ENCODE peak calls at places on chromosomes 4 and X, in five cellular contexts. Q is CD4-positive, alpha-beta T cell; J is fibroblast of lung; K is esophagus squamous epithelium; Y is Panc1. Z is an unnamed sample.

GRCh38 chr4:98572697-98573096 is 85.7 kb downstream of the TSPAN5 start:
- DNase-seq in Q (no peak), J (peak; percentile 41), K (no peak), Y (no peak), Z (no peak)

GRCh38 chr4:143286733-143287570 is 49.7 kb upstream of the GAB1 start:
- DNase-seq in Q (no peak), J (peak; percentile 64), K (no peak), Y (no peak), Z (no peak)

GRCh38 chrX:10579753-10580060 is 40.7 kb downstream of the MID1 start:
- DNase-seq in Q (no peak), J (peak; percentile 39), K (no peak), Y (no peak), Z (no peak)

GRCh38 chr4:53118676-53119075 is 247.2 kb downstream of the SCFD2 start:
- DNase-seq in Q (no peak), J (no peak), K (no peak), Y (no peak), Z (no peak)

GRCh38 chrX:115592997-115593734 is 32.2 kb downstream of the PLS3 start:
- DNase-seq in Q (no peak), J (peak; percentile 48), K (no peak), Y (no peak), Z (no peak)

GRCh38 chr4:167028976-167029375 is 205.3 kb downstream of the SPOCK3 start:
- DNase-seq in Q (no peak), J (no peak), K (no peak), Y (no peak), Z (no peak)

GRCh38 chrX:15343075-15343476 is 7.8 kb upstream of the PIGA start:
- DNase-seq in Q (no peak), J (peak; percentile 83), K (no peak), Y (no peak), Z (no peak)

GRCh38 chr4:168388890-168389289 is 70.3 kb upstream of the DDX60 start:
- DNase-seq in Q (no peak), J (peak; percentile 3), K (no peak), Y (no peak), Z (no peak)

GRCh38 chrX:1444896-1445480 is 7.7 kb downstream of the ASMTL start:
- DNase-seq in Q (no peak), J (no peak), K (no peak), Y (no peak), Z (peak; percentile 40)

GRCh38 chr4:113633467-113633866 is 128.1 kb downstream of the CAMK2D start:
- DNase-seq in Q (no peak), J (no peak), K (no peak), Y (no peak), Z (no peak)

GRCh38 chr4:24476209-24476781 is 108.1 kb downstream of the DHX15 start:
- DNase-seq in Q (no peak), J (peak; percentile 38), K (no peak), Y (no peak), Z (no peak)

GRCh38 chr4:112646632-112647537 is 9.9 kb downstream of the LARP7 start:
- DNase-seq in Q (no peak), J (no peak), K (no peak), Y (no peak), Z (no peak)

GRCh38 chr4:59987289-59987688 is 1212.8 kb upstream of the ADGRL3 start:
- DNase-seq in Q (no peak), J (no peak), K (no peak), Y (no peak), Z (no peak)

GRCh38 chr4:113080050-113080449 is 30.6 kb downstream of the ANK2 start:
- DNase-seq in Q (no peak), J (no peak), K (no peak), Y (no peak), Z (no peak)

GRCh38 chrX:152136312-152136711 is 2.1 kb downstream of the MAGEA10 start:
- DNase-seq in Q (no peak), J (no peak), K (no peak), Y (no peak), Z (no peak)

GRCh38 chr4:103026868-103027267 is 7.4 kb upstream of the SLC9B1 start:
- DNase-seq in Q (no peak), J (no peak), K (no peak), Y (no peak), Z (no peak)

GRCh38 chrX:24149346-24150050 is at the start of gene ZFX:
- DNase-seq in Q (peak; percentile 71), J (peak; percentile 61), K (peak; percentile 29), Y (no peak), Z (peak; percentile 85)
- TF ChIP-seq CTCF in Q (no peak), J (no peak), K (no peak), Y (peak; percentile 27), Z (no peak)

GRCh38 chr4:57043304-57044251 is 64.9 kb downstream of the POLR2B start:
- DNase-seq in Q (no peak), J (no peak), K (no peak), Y (no peak), Z (no peak)

GRCh38 chr4:57040510-57040909 is 61.8 kb downstream of the POLR2B start:
- DNase-seq in Q (no peak), J (no peak), K (no peak), Y (no peak), Z (no peak)

GRCh38 chr4:57044996-57045395 is 65.2 kb downstream of the IGFBP7 start:
- DNase-seq in Q (no peak), J (no peak), K (no peak), Y (no peak), Z (no peak)

GRCh38 chr4:57048590-57049304 is 61.4 kb downstream of the IGFBP7 start:
- DNase-seq in Q (no peak), J (no peak), K (no peak), Y (no peak), Z (no peak)

DNA sequence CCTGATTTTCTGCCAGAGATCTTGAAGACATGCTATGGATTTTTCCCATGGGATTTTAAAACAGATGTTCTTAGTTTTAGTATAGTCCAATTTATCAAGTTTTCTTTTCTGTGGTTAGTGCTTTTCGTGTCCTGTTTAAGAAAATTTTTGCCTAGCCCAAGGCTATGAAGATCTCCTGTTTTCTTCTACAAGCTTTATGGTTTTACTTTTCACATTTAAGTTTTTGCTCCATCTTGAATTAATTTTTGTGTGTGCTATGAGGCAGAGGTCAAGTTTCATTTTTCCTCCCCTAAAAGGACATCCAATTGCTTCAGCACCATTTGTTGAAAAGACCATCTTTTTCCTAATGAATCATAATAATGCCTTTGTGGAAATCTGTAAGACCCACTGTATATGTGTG is 65.6 kb downstream of the POLR2B start:
- DNase-seq in Q (no peak), J (peak; percentile 24), K (no peak), Y (no peak), Z (no peak)
- H3K27ac ChIP-seq in Q (no peak overlapping the region), J (peak overlapping the region; percentile 53), K (no peak overlapping the region), Y (no peak overlapping the region), Z (peak overlapping the region; percentile 61)

DNA sequence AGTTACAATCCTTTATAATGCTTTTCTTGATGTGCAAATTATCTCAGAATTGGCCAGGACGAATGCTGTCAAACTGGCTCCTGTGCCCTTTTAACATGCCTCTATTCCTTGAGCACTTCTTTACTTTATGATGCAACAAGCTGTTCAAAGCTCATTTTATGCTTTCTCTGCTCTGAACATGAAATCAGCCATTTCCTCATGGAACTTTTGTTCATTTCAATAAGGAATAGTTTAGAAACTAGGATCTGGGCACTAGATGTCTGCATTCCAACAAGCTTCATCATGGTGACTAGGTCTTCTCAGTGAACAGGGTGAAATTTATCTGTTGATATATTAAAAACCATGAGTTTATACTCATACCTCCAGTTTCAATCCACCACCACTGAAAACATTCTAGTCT is 87.3 kb upstream of the TEX13A start:
- DNase-seq in Q (no peak), J (peak; percentile 39), K (no peak), Y (no peak), Z (no peak)
- TF ChIP-seq CTCF in Q (no peak), J (no peak), K (no peak), Y (no peak), Z (no peak)

GRCh38 chr4:159003420-159004253 is 99.2 kb upstream of the RAPGEF2 start:
- DNase-seq in Q (no peak), J (no peak), K (no peak), Y (no peak), Z (no peak)
- H3K27ac ChIP-seq in Q (no peak overlapping the region), J (peak overlapping the region; percentile 20), K (no peak overlapping the region), Y (no peak overlapping the region), Z (no peak overlapping the region)

DNA sequence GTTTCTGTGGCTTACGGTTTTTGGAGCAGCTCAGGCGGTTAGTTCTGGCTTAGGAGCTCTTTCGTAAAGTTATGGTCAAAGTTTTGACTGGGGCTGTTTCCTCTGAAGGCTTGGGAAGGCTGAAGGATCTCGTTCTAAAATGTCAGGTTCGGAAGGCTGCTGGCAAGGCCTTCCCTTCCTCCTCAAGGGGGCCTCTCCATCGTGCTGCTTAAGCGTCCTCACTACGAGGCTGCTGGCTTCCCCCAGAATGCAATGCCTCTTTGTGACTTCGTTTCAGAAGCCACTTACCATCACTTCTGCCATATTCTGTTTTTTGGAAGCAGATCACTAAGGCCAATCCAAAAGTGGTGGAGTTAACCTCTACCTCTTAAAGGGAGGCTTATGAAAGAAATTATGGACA is 1196.4 kb upstream of the TENM3 start:
- DNase-seq in Q (no peak), J (no peak), K (no peak), Y (no peak), Z (no peak)
- TF ChIP-seq CTCF in Q (no peak), J (no peak), K (no peak), Y (no peak), Z (no peak)

DNA sequence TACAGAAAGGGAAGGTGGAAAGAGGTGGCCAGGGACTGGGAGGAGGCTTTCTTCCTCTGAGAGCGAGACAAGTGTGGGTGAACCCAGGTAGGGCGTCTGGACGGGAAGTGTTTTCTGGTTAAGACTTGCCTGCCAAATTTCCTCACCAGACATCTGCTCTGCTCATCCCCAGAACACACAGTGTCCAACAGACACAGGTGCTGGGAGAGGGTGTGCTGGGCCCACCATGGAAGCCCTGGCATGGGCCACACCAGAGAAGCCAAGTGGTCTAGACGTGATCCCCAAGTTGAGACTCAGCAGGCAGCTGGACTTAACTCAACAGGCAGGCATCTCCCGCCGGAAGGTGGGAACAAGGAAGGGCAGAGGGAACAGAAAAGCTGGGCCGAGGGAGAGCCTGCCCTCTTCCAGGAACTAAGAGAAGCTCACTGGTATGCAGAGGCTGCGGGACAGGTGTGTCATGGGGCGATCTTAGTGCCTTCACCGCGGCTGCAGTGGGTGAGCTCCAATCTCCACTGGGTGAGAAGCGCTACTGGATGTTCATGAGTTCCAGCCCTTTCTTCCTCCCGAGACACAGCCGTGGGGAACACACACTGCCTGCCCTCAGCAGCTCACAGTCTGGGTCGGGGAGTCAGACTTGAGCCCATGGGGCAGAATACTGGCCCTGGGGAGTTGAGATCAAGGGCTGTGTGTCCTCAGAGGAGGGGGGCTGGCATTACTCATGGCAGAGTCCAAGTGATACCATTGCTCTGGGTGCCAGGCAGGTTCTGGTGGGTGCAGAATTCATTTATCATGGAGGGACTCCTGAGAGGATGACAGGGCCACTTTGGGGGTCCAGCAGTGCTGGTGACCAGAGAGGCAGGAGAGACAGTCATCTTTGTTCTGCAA is 110.2 kb downstream of the CPZ start:
- DNase-seq in Q (no peak), J (no peak), K (no peak), Y (no peak), Z (peak; percentile 71)
- H3K27ac ChIP-seq in Q (no peak overlapping the region), J (no peak overlapping the region), K (no peak overlapping the region), Y (no peak overlapping the region), Z (no peak overlapping the region)

GRCh38 chr4:25863347-25863784 is 578 bp upstream of the SEL1L3 start:
- DNase-seq in Q (no peak), J (no peak), K (no peak), Y (no peak), Z (no peak)
- TF ChIP-seq CTCF in Q (no peak), J (no peak), K (no peak), Y (peak; percentile 27), Z (no peak)

GRCh38 chrX:153476628-153477027 is 6.3 kb upstream of the HAUS7 start:
- DNase-seq in Q (no peak), J (peak; percentile 9), K (no peak), Y (no peak), Z (no peak)
- H3K27ac ChIP-seq in Q (no peak overlapping the region), J (no peak overlapping the region), K (no peak overlapping the region), Y (no peak overlapping the region), Z (no peak overlapping the region)